ENCODE peak calls at places on chromosomes 6 and 20, in nine cellular contexts. J is AG09319; A is stimulated activated CD4-positive, alpha-beta T cell treated with anti-CD3 and anti-CD28 coated beads, Interleukin-2, amount 100 ng/mL, for 48 hours; H is NCI-H2081; U is brain microvascular endothelial cell; X is activated gamma-delta T cell treated with Interleukin-2 at 50 U/mL for 16 hours; M is iPS DF 19.7; W is SK-N-SH; P is SJSA1. V is an unnamed sample.

GRCh38 chr20:17612287-17612974 is 42.6 kb downstream of the DSTN start:
- DNase-seq in J (no peak), A (no peak), H (no peak), U (peak), X (peak), M (no peak), W (peak), P (peak), V (no peak)

GRCh38 chr20:46018611-46019010 is 9.9 kb downstream of the MMP9 start:
- DNase-seq in J (no peak), A (no peak), H (no peak), U (no peak), X (no peak), M (no peak), W (no peak), P (no peak), V (no peak)

GRCh38 chr20:7836076-7836475 is 104.2 kb downstream of the HAO1 start:
- DNase-seq in J (no peak), A (no peak), H (no peak), U (no peak), X (no peak), M (no peak), W (no peak), P (no peak), V (no peak)

GRCh38 chr6:85470023-85470410 is 20.1 kb downstream of the NT5E start:
- DNase-seq in J (no peak), A (no peak), H (peak), U (peak), X (no peak), M (no peak), W (no peak), P (no peak), V (no peak)

GRCh38 chr6:30626484-30627366 is at the start of gene ATAT1:
- DNase-seq in J (no peak), A (peak), H (peak), U (peak), X (peak), M (no peak), W (peak), P (peak), V (peak)

GRCh38 chr6:151624900-151625536 is 131.2 kb downstream of the CCDC170 start:
- DNase-seq in J (no peak), A (no peak), H (no peak), U (no peak), X (no peak), M (no peak), W (no peak), P (no peak), V (no peak)

GRCh38 chr6:137926207-137926731 is 59.2 kb downstream of the TNFAIP3 start:
- DNase-seq in J (peak), A (no peak), H (no peak), U (peak), X (no peak), M (peak), W (no peak), P (peak), V (peak)

GRCh38 chr20:54347216-54347833 is 128.1 kb upstream of the DOK5 start:
- DNase-seq in J (no peak), A (no peak), H (no peak), U (no peak), X (no peak), M (no peak), W (no peak), P (no peak), V (no peak)